ENCODE peak calls at places on chromosomes 6 and 20, in eight cellular contexts. Y, R, K, V, G, U, C and H are unnamed samples.

GRCh38 chr6:152309648-152310047 is 327.5 kb downstream of the SYNE1 start:
- DNase-seq in Y (no peak), R (peak), K (peak), V (no peak), G (no peak), U (no peak), C (peak), H (peak)

GRCh38 chr6:14452567-14453527 is 335.3 kb downstream of the CD83 start:
- DNase-seq in Y (no peak), R (peak), K (no peak), V (no peak), G (no peak), U (no peak), C (no peak), H (peak)

GRCh38 chr6:6492675-6493074 is 95.8 kb upstream of the LY86 start:
- DNase-seq in Y (no peak), R (no peak), K (no peak), V (no peak), G (no peak), U (no peak), C (no peak), H (no peak)

GRCh38 chr20:50510706-50511401 is 671 bp downstream of the PTPN1 start:
- DNase-seq in Y (peak), R (no peak), K (no peak), V (peak), G (no peak), U (no peak), C (no peak), H (no peak)

GRCh38 chr20:24470031-24470781 is 777 bp downstream of the SYNDIG1 start:
- DNase-seq in Y (no peak), R (no peak), K (no peak), V (no peak), G (no peak), U (no peak), C (no peak), H (no peak)

GRCh38 chr6:133609404-133610270 is 279.3 kb upstream of the TCF21 start:
- DNase-seq in Y (no peak), R (no peak), K (no peak), V (no peak), G (peak), U (peak), C (no peak), H (no peak)

GRCh38 chr6:44115866-44116265 is 11.4 kb downstream of the MRPL14 start:
- DNase-seq in Y (no peak), R (no peak), K (no peak), V (no peak), G (no peak), U (no peak), C (no peak), H (no peak)

GRCh38 chr20:56348306-56348695 is 10.5 kb upstream of the FAM210B start:
- DNase-seq in Y (no peak), R (no peak), K (no peak), V (no peak), G (no peak), U (no peak), C (no peak), H (no peak)

GRCh38 chr20:23419995-23420901 is 1.0 kb downstream of the NAPB start:
- DNase-seq in Y (peak), R (peak), K (peak), V (peak), G (no peak), U (no peak), C (no peak), H (peak)